ENCODE peak calls at places on chromosomes 5 and 9, in four cellular contexts. C is amniotic stem cell, H is Peyer's patch, B is NCI-H2081. Z is an unnamed sample.
A peak's percentile ranks its signal among the peaks of the same experiment; 100 is the strongest.

GRCh38 chr5:72328172-72328571 is 8.0 kb downstream of the PTCD2 start:
- DNase-seq in B (peak; percentile 57), H (no peak), C (no peak), Z (peak; percentile 81)

GRCh38 chr9:111939322-111939721 is 42.7 kb downstream of the UGCG start:
- DNase-seq in B (no peak), H (no peak), C (no peak), Z (no peak)

GRCh38 chr5:160175438-160176218 is 53.7 kb upstream of the FABP6 start:
- DNase-seq in B (no peak), C (no peak), H (peak; percentile 60), Z (no peak)

GRCh38 chr9:125425176-125425897 is 163.7 kb downstream of the GAPVD1 start:
- DNase-seq in B (no peak), H (no peak), C (no peak), Z (no peak)

GRCh38 chr5:156927545-156927944 is 35.5 kb downstream of the TIMD4 start:
- DNase-seq in H (no peak), B (no peak), C (no peak), Z (no peak)

GRCh38 chr5:54249210-54250028 is 61.0 kb downstream of the ARL15 start:
- DNase-seq in H (peak; percentile 53), C (no peak), B (no peak), Z (no peak)

GRCh38 chr5:179730852-179731251 is 1.8 kb upstream of the MAML1 start:
- DNase-seq in C (no peak), H (no peak), B (no peak), Z (no peak)

GRCh38 chr9:136686794-136687711 is at the start of gene AGPAT2:
- DNase-seq in H (peak; percentile 95), C (no peak), B (peak; percentile 34), Z (peak; percentile 91)

GRCh38 chr9:19404278-19405075 is 4.3 kb upstream of the ACER2 start:
- DNase-seq in C (no peak), B (no peak), H (no peak), Z (no peak)

GRCh38 chr5:55338810-55339243 is 31.0 kb downstream of the MTREX start:
- DNase-seq in B (no peak), C (no peak), H (no peak), Z (no peak)

GRCh38 chr5:159178978-159179377 is 30.4 kb downstream of the RNF145 start:
- DNase-seq in B (no peak), H (no peak), C (peak; percentile 81), Z (no peak)

GRCh38 chr5:14439087-14439841 is 142.3 kb upstream of the OTULINL start:
- DNase-seq in H (no peak), B (peak; percentile 90), C (no peak), Z (no peak)

GRCh38 chr5:152331006-152331405 is 74.1 kb downstream of the NMUR2 start:
- DNase-seq in H (no peak), B (no peak), C (no peak), Z (no peak)

GRCh38 chr9:86751207-86751606 is 196.1 kb downstream of the GAS1 start:
- DNase-seq in H (no peak), B (no peak), C (no peak), Z (no peak)